ENCODE peak calls at places on chromosome 20, in five cellular contexts. D, N, H, Q and T are unnamed samples.

GRCh38 chr20:11178946-11179654 is 505.3 kb upstream of the JAG1 start:
- DNase-seq in D (no peak), N (no peak), H (no peak), Q (peak), T (peak)

GRCh38 chr20:63103402-63104311 is 96.9 kb upstream of the BHLHE23 start:
- DNase-seq in H (no peak), Q (no peak), D (no peak), N (no peak), T (no peak)

GRCh38 chr20:54058420-54059139 is 11.8 kb downstream of the BCAS1 start:
- DNase-seq in H (no peak), D (no peak), Q (no peak), N (no peak), T (no peak)

GRCh38 chr20:2101057-2101934 is at the start of gene STK35:
- DNase-seq in D (peak), N (peak), H (no peak), Q (no peak), T (no peak)

GRCh38 chr20:11158589-11158988 is 484.8 kb upstream of the JAG1 start:
- DNase-seq in Q (no peak), H (no peak), N (no peak), D (no peak), T (no peak)

GRCh38 chr20:1005452-1006027 is 3.4 kb upstream of the RSPO4 start:
- DNase-seq in N (peak), H (peak), Q (peak), D (peak), T (peak)

GRCh38 chr20:22004946-22005345 is 299.5 kb downstream of the PAX1 start:
- DNase-seq in Q (no peak), N (no peak), D (no peak), H (no peak), T (no peak)

GRCh38 chr20:40797425-40797824 is 108.4 kb upstream of the MAFB start:
- DNase-seq in H (no peak), D (no peak), Q (peak), N (no peak), T (no peak)

GRCh38 chr20:61937146-61937962 is 128.3 kb downstream of the TAF4 start:
- DNase-seq in Q (no peak), H (no peak), D (no peak), N (no peak), T (no peak)

GRCh38 chr20:50558483-50558925 is 48.3 kb downstream of the PTPN1 start:
- DNase-seq in D (no peak), H (no peak), Q (no peak), N (no peak), T (peak)

GRCh38 chr20:36541227-36542018 is at the start of gene MYL9:
- DNase-seq in H (peak), N (no peak), D (peak), Q (no peak), T (peak)

GRCh38 chr20:11445161-11445560 is 472.5 kb upstream of the BTBD3 start:
- DNase-seq in H (no peak), Q (no peak), D (no peak), N (no peak), T (no peak)

GRCh38 chr20:1995531-1996310 is 1.9 kb upstream of the PDYN start:
- DNase-seq in D (no peak), N (no peak), H (no peak), Q (no peak), T (no peak)

GRCh38 chr20:41063442-41063841 is 34.8 kb downstream of the TOP1 start:
- DNase-seq in D (no peak), N (no peak), H (no peak), Q (no peak), T (no peak)

GRCh38 chr20:52230406-52230805 is 38.8 kb upstream of the ZFP64 start:
- DNase-seq in Q (no peak), H (no peak), N (no peak), D (no peak), T (peak)

GRCh38 chr20:37786043-37786442 is 92.2 kb downstream of the CTNNBL1 start:
- DNase-seq in D (no peak), H (no peak), Q (no peak), N (no peak), T (no peak)

GRCh38 chr20:51512645-51513044 is 29.9 kb downstream of the NFATC2 start:
- DNase-seq in D (no peak), N (no peak), H (no peak), Q (no peak), T (no peak)

GRCh38 chr20:50788045-50788867 is 6.6 kb upstream of the BCAS4 start:
- DNase-seq in H (no peak), Q (peak), D (peak), N (peak), T (peak)

GRCh38 chr20:63536997-63537524 is at the start of gene PTK6:
- DNase-seq in D (no peak), Q (no peak), N (no peak), H (peak), T (no peak)

GRCh38 chr20:48635361-48635760 is 192.4 kb downstream of the PREX1 start:
- DNase-seq in D (no peak), H (no peak), Q (no peak), N (no peak), T (no peak)

GRCh38 chr20:63284981-63285524 is 7.9 kb upstream of the COL20A1 start:
- DNase-seq in Q (no peak), H (no peak), N (no peak), D (no peak), T (no peak)

GRCh38 chr20:45345104-45345936 is 2.9 kb downstream of the SDC4 start:
- DNase-seq in H (peak), N (no peak), D (peak), Q (no peak), T (no peak)

GRCh38 chr20:58308680-58309527 is 611 bp upstream of the RAB22A start:
- DNase-seq in Q (no peak), H (peak), D (peak), N (no peak), T (peak)

GRCh38 chr20:58306421-58307261 is 2.9 kb upstream of the RAB22A start:
- DNase-seq in Q (peak), D (no peak), N (no peak), H (peak), T (peak)

GRCh38 chr20:58307270-58307669 is 2.2 kb upstream of the RAB22A start:
- DNase-seq in Q (no peak), D (no peak), N (no peak), H (no peak), T (no peak)

GRCh38 chr20:58309607-58310290 is at the start of gene RAB22A:
- DNase-seq in D (peak), H (peak), N (peak), Q (peak), T (peak)

DNA sequence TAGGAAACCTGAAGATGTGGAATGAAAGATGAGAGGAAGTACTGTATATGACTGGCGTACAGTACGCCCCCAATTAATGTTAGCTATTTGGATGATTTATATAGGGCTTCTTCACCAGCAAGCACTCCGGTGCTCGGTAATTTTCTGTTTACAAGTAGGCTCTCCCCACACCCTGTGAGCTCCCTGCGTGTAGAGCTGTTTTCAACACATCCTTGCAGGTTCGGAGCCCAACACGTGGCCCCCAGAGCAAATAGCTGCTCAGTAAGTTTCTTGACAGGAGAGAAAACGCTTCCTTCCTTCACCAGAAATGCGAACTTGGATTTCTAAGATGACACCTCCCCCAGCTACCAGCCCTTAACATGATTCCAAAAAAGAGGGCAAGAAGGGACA is 1.2 kb upstream of the RAB22A start:
- DNase-seq in H (no peak), N (no peak), Q (no peak), D (no peak), T (no peak)
- H3K4me3 ChIP-seq in H (peak), N (peak), Q (no peak), D (no peak), T (peak)

GRCh38 chr20:4916991-4917881 is 84.1 kb downstream of the SLC23A2 start:
- DNase-seq in D (no peak), Q (no peak), N (no peak), H (no peak), T (peak)
- TF ChIP-seq CTCF in D (no peak), Q (no peak), N (no peak), H (no peak), T (peak)

DNA sequence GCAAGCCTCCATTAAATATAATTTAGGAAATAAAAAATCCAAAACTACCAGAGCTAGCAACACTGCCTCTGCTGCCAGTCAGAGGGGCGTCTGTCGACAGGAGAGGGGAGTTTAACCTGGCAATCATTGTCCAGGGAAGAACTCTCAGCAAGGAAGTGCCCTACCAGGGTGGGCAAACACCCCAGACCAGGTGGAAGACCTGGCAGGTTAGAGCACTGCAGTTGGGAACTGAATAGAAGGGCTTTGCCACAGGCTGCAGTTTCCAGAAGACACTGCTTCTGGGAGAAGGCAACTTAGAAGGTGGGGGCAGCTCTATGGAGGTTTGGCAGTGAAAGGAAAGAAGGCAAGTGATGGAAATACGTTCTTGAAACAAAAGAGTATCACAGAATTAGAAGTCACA is 11.5 kb downstream of the NAPB start:
- DNase-seq in Q (no peak), N (no peak), D (no peak), H (no peak), T (no peak)
- H3K27ac ChIP-seq in Q (no peak), N (no peak), D (no peak), H (no peak), T (no peak)

GRCh38 chr20:14332796-14333345 is 4.5 kb downstream of the FLRT3 start:
- DNase-seq in H (no peak), D (no peak), Q (no peak), N (no peak), T (no peak)

GRCh38 chr20:14333734-14334133 is 3.7 kb downstream of the FLRT3 start:
- DNase-seq in Q (no peak), D (no peak), H (no peak), N (no peak), T (no peak)

GRCh38 chr20:14336667-14337066 is 745 bp downstream of the FLRT3 start:
- DNase-seq in H (no peak), N (no peak), D (no peak), Q (peak), T (peak)

GRCh38 chr20:14335122-14335521 is 2.3 kb downstream of the FLRT3 start:
- DNase-seq in N (no peak), H (no peak), D (no peak), Q (no peak), T (no peak)

GRCh38 chr20:14334306-14334930 is 3.0 kb downstream of the FLRT3 start:
- DNase-seq in Q (peak), D (peak), N (peak), H (no peak), T (peak)
- H3K4me3 ChIP-seq in Q (no peak), D (no peak), N (peak), H (no peak), T (no peak)

DNA sequence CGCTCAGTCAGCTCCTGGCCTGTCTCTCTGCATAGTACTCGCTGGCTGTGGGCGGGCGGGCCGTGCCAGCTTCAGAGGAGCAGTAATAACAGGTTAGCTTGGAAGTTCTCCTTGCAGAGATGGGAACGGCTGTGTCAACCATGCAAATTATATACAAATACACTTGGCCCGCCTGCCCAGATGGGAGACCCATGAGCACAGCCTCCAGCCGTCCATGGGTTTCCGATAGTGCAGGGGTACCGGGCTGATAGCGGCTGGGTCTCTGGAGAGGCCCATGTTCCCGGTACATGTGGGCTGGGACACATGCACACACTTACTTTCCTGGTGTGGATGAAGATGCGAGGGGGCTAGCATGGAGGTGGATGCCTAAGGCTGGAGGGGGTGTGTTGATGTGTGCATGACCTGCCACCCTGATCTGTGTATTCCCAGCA is 12.8 kb upstream of the ZNF831 start:
- DNase-seq in N (no peak), D (no peak), H (no peak), Q (no peak), T (no peak)
- TF ChIP-seq CTCF in N (no peak), D (no peak), H (no peak), Q (no peak), T (no peak)

GRCh38 chr20:59048681-59049030 is 6.1 kb upstream of the PRELID3B start:
- DNase-seq in D (no peak), N (no peak), Q (no peak), H (no peak), T (no peak)
- H3K27ac ChIP-seq in D (no peak), N (no peak), Q (no peak), H (peak), T (no peak)